ENCODE peak calls at places on chromosomes 7 and 10, in four cellular contexts. G is BJ; F is naive thymus-derived CD8-positive, alpha-beta T cell; R is T-cell. S is an unnamed sample.

GRCh38 chr10:50993817-50994251 is 80.5 kb upstream of the PRKG1 start:
- DNase-seq in G (peak; percentile 67), F (no peak), R (no peak), S (no peak)

GRCh38 chr7:94400022-94400421 is 5.3 kb downstream of the COL1A2 start:
- DNase-seq in F (no peak), G (no peak), R (no peak), S (no peak)

GRCh38 chr10:124049484-124049883 is 43.9 kb downstream of the CHST15 start:
- DNase-seq in R (no peak), F (no peak), G (no peak), S (no peak)

GRCh38 chr7:104761892-104762291 is 252.1 kb upstream of the KMT2E start:
- DNase-seq in R (no peak), G (no peak), F (no peak), S (no peak)

GRCh38 chr10:77598606-77599005 is 39.0 kb downstream of the KCNMA1 start:
- DNase-seq in F (no peak), R (no peak), G (no peak), S (no peak)

GRCh38 chr10:34759161-34759836 is 55.8 kb downstream of the PARD3 start:
- DNase-seq in F (no peak), G (no peak), R (no peak), S (no peak)

GRCh38 chr7:23598321-23598720 is 1.1 kb downstream of the CCDC126 start:
- DNase-seq in F (no peak), G (no peak), R (no peak), S (no peak)

GRCh38 chr10:66190413-66190812 is 735.4 kb upstream of the LRRTM3 start:
- DNase-seq in F (no peak), G (no peak), R (no peak), S (no peak)

GRCh38 chr10:21398549-21399345 is 126.7 kb downstream of the SKIDA1 start:
- DNase-seq in G (peak; percentile 72), F (no peak), R (no peak), S (no peak)

GRCh38 chr10:63257784-63258183 is 124.7 kb downstream of the NRBF2 start:
- DNase-seq in G (no peak), F (no peak), R (no peak), S (no peak)

GRCh38 chr10:10985361-10985760 is 32.3 kb upstream of the CELF2 start:
- DNase-seq in F (no peak), G (no peak), R (no peak), S (no peak)

S was measured in activated T-helper 2 cell treated with anti-CD3 and anti-CD28 coated beads, Interferon-gamma antibody, Interleukin-2, Interleukin-4, amounts not matched to agents 10 μg/mL and 5 μg/mL and 100 μg/mL, durations not matched to agents 14 hours and 24 hours and 36 hours.